ENCODE peak calls at places on chromosome 18, in nine cellular contexts. S is GM04504; H is NCI-H1105; W is EL; F is fibroblast of mammary gland; Y is thoracic aorta; M is nephron progenitor cell; D is memory B cell; T is activated CD4-positive, alpha-beta T cell treated with anti-CD3 and anti-CD28 coated beads, Interleukin-2, amount 10 ng/mL, durations not matched to agents 7 days and 5 days. A is an unnamed sample.
A peak's percentile ranks its signal among the peaks of the same experiment; 100 is the strongest.

GRCh38 chr18:68660355-68661183 is 54.3 kb downstream of the TMX3 start:
- DNase-seq in S (peak; percentile 28), H (peak; percentile 52), W (peak; percentile 56), F (peak; percentile 68), Y (no peak), M (no peak), D (no peak), T (no peak), A (peak; percentile 43)

GRCh38 chr18:46916551-46917107 is 678 bp downstream of the PIAS2 start:
- DNase-seq in S (no peak), H (no peak), W (peak; percentile 43), F (peak; percentile 37), Y (no peak), M (no peak), D (no peak), T (peak; percentile 45), A (no peak)

GRCh38 chr18:48629730-48630324 is 91.0 kb downstream of the CTIF start:
- DNase-seq in S (peak; percentile 96), H (no peak), W (peak; percentile 99), F (peak; percentile 99), Y (no peak), M (no peak), D (no peak), T (no peak), A (peak; percentile 89)

GRCh38 chr18:42635378-42636048 is 480.0 kb downstream of the RIT2 start:
- DNase-seq in S (no peak), H (no peak), W (no peak), F (no peak), Y (no peak), M (no peak), D (no peak), T (no peak), A (no peak)

GRCh38 chr18:22977847-22978701 is 44.9 kb downstream of the RBBP8 start:
- DNase-seq in S (peak; percentile 52), H (no peak), W (peak; percentile 85), F (peak; percentile 91), Y (no peak), M (no peak), D (no peak), T (no peak), A (peak; percentile 47)

GRCh38 chr18:79496237-79496977 is 100.7 kb downstream of the NFATC1 start:
- DNase-seq in S (no peak), H (no peak), W (no peak), F (no peak), Y (no peak), M (no peak), D (peak; percentile 35), T (no peak), A (no peak)

GRCh38 chr18:51610481-51610880 is 413.0 kb upstream of the MEX3C start:
- DNase-seq in S (no peak), H (no peak), W (no peak), F (no peak), Y (no peak), M (no peak), D (no peak), T (no peak), A (no peak)

GRCh38 chr18:3923750-3924149 is 473.8 kb downstream of the TGIF1 start:
- DNase-seq in S (no peak), H (no peak), W (peak; percentile 63), F (peak; percentile 88), Y (no peak), M (no peak), D (no peak), T (no peak), A (peak; percentile 12)

GRCh38 chr18:49690307-49690706 is 123.0 kb downstream of the ACAA2 start:
- DNase-seq in S (peak; percentile 51), H (no peak), W (peak; percentile 91), F (peak; percentile 98), Y (no peak), M (no peak), D (no peak), T (no peak), A (peak; percentile 82)

GRCh38 chr18:77548790-77549420 is 299.3 kb downstream of the GALR1 start:
- DNase-seq in S (no peak), H (no peak), W (no peak), F (no peak), Y (no peak), M (no peak), D (no peak), T (no peak), A (no peak)

GRCh38 chr18:68394705-68395104 is 320.2 kb downstream of the TMX3 start:
- DNase-seq in S (no peak), H (no peak), W (peak; percentile 64), F (peak; percentile 24), Y (no peak), M (no peak), D (no peak), T (no peak), A (no peak)

GRCh38 chr18:72542993-72543361 is 1.2 kb downstream of the CBLN2 start:
- DNase-seq in S (no peak), H (peak; percentile 35), W (no peak), F (no peak), Y (no peak), M (peak; percentile 38), D (no peak), T (no peak), A (no peak)

GRCh38 chr18:74132201-74132600 is 15.4 kb downstream of the FBXO15 start:
- DNase-seq in S (no peak), H (no peak), W (no peak), F (no peak), Y (no peak), M (no peak), D (no peak), T (no peak), A (no peak)

GRCh38 chr18:24112874-24113615 is 25.8 kb upstream of the CABYR start:
- DNase-seq in S (no peak), H (no peak), W (peak; percentile 58), F (peak; percentile 85), Y (no peak), M (no peak), D (no peak), T (no peak), A (no peak)

GRCh38 chr18:12737243-12737902 is 34.5 kb downstream of the PSMG2 start:
- DNase-seq in S (no peak), H (no peak), W (no peak), F (no peak), Y (no peak), M (no peak), D (no peak), T (no peak), A (no peak)

GRCh38 chr18:55635439-55635838 is 47.4 kb upstream of the TCF4 start:
- DNase-seq in S (no peak), H (no peak), W (no peak), F (no peak), Y (no peak), M (no peak), D (no peak), T (no peak), A (no peak)

GRCh38 chr18:76394780-76395476 is 100.1 kb downstream of the ZNF516 start:
- DNase-seq in S (no peak), H (no peak), W (peak; percentile 33), F (peak; percentile 72), Y (no peak), M (no peak), D (no peak), T (no peak), A (no peak)

GRCh38 chr18:58887613-58887963 is 22.9 kb downstream of the ZNF532 start:
- DNase-seq in S (no peak), H (no peak), W (peak; percentile 74), F (no peak), Y (no peak), M (no peak), D (no peak), T (no peak), A (no peak)

GRCh38 chr18:46273861-46274260 is 169.7 kb downstream of the HAUS1 start:
- DNase-seq in S (no peak), H (no peak), W (no peak), F (no peak), Y (no peak), M (no peak), D (no peak), T (no peak), A (no peak)

GRCh38 chr18:5890606-5891360 is 4.5 kb downstream of the TMEM200C start:
- DNase-seq in S (no peak), H (peak; percentile 32), W (no peak), F (peak; percentile 8), Y (no peak), M (peak; percentile 77), D (no peak), T (peak; percentile 26), A (no peak)

GRCh38 chr18:44592639-44593038 is 88.0 kb upstream of the SETBP1 start:
- DNase-seq in S (no peak), H (no peak), W (peak; percentile 61), F (peak; percentile 65), Y (no peak), M (no peak), D (no peak), T (no peak), A (peak; percentile 33)

GRCh38 chr18:48868468-48869466 is 82.0 kb downstream of the SMAD7 start:
- DNase-seq in S (no peak), H (no peak), W (no peak), F (peak; percentile 17), Y (no peak), M (no peak), D (peak; percentile 70), T (peak; percentile 34), A (no peak)

GRCh38 chr18:56118422-56118821 is 520.0 kb downstream of the TXNL1 start:
- DNase-seq in S (no peak), H (no peak), W (no peak), F (no peak), Y (no peak), M (peak; percentile 25), D (no peak), T (no peak), A (no peak)

GRCh38 chr18:76262956-76263955 is 231.8 kb downstream of the ZNF516 start:
- DNase-seq in S (no peak), H (no peak), W (no peak), F (no peak), Y (no peak), M (no peak), D (no peak), T (no peak), A (no peak)

GRCh38 chr18:24656571-24656971 is 196.1 kb downstream of the HRH4 start:
- DNase-seq in S (peak; percentile 39), H (peak; percentile 78), W (peak; percentile 14), F (peak; percentile 83), Y (no peak), M (no peak), D (no peak), T (no peak), A (no peak)

GRCh38 chr18:74549591-74550104 is 15.3 kb downstream of the CNDP1 start:
- DNase-seq in S (no peak), H (no peak), W (no peak), F (no peak), Y (no peak), M (no peak), D (no peak), T (no peak), A (no peak)

GRCh38 chr18:73636355-73636754 is 511.3 kb downstream of the FBXO15 start:
- DNase-seq in S (no peak), H (no peak), W (no peak), F (no peak), Y (no peak), M (no peak), D (no peak), T (no peak), A (no peak)

A was measured in fibroblast of the conjunctiva.